ENCODE peak calls at places on chromosome 1, in nine cellular contexts. D is G401; Q is stimulated activated CD4-positive, alpha-beta T cell treated with anti-CD3 and anti-CD28 coated beads, Interleukin-15, amount 100 ng/mL, for 1 hour; O is right atrium auricular region; Z is B cell; H is epithelial cell of prostate; I is left cardiac atrium; U is HepG2; T is uterus. Y is an unnamed sample.

GRCh38 chr1:180186831-180187230 is 32.2 kb downstream of the QSOX1 start:
- DNase-seq in D (no peak), Q (no peak), O (no peak), Z (no peak), H (no peak), I (no peak), U (no peak), T (no peak), Y (no peak)

GRCh38 chr1:77126309-77126708 is 92.9 kb downstream of the PIGK start:
- DNase-seq in D (peak), Q (no peak), O (no peak), Z (no peak), H (peak), I (no peak), U (peak), T (no peak), Y (no peak)

GRCh38 chr1:27491748-27492700 is 2.1 kb upstream of the WASF2 start:
- DNase-seq in D (peak), Q (no peak), O (no peak), Z (peak), H (no peak), I (peak), U (no peak), T (peak), Y (peak)

GRCh38 chr1:35893051-35893879 is 10.3 kb downstream of the AGO1 start:
- DNase-seq in D (no peak), Q (no peak), O (no peak), Z (no peak), H (no peak), I (no peak), U (no peak), T (no peak), Y (no peak)

GRCh38 chr1:15703562-15703961 is 19.4 kb downstream of the PLEKHM2 start:
- DNase-seq in D (peak), Q (no peak), O (peak), Z (no peak), H (no peak), I (peak), U (no peak), T (peak), Y (peak)

GRCh38 chr1:220797553-220797952 is 10.8 kb downstream of the MTARC1 start:
- DNase-seq in D (no peak), Q (no peak), O (no peak), Z (no peak), H (no peak), I (no peak), U (no peak), T (no peak), Y (no peak)

GRCh38 chr1:90561926-90562325 is 155.2 kb downstream of the BARHL2 start:
- DNase-seq in D (no peak), Q (no peak), O (no peak), Z (no peak), H (no peak), I (no peak), U (no peak), T (no peak), Y (no peak)

GRCh38 chr1:119647734-119648619 is at the start of gene ZNF697:
- DNase-seq in D (peak), Q (no peak), O (peak), Z (no peak), H (peak), I (peak), U (peak), T (peak), Y (peak)

GRCh38 chr1:178262101-178262500 is 168.2 kb downstream of the RASAL2 start:
- DNase-seq in D (no peak), Q (no peak), O (no peak), Z (no peak), H (no peak), I (no peak), U (peak), T (no peak), Y (no peak)

Y was measured in sciatic nerve.